ENCODE peak calls at places on chromosomes 1 and 21, in eight cellular contexts. B is smooth muscle cell of the brain vasculature, C is GM13977, U is amniotic stem cell, W is H4, N is Daoy, J is cerebellum, M is AG10803. A is an unnamed sample.

GRCh38 chr1:194024659-194025058 is 838.2 kb upstream of the B3GALT2 start:
- DNase-seq in W (peak; percentile 40), B (no peak), N (peak; percentile 19), J (peak; percentile 3), U (no peak), M (no peak), C (no peak), A (peak; percentile 92)

GRCh38 chr1:43061803-43062202 is 103.1 kb upstream of the SLC2A1 start:
- DNase-seq in N (no peak), J (no peak), C (no peak), M (no peak), W (no peak), U (no peak), B (no peak), A (no peak)

GRCh38 chr21:45364464-45365185 is 40.3 kb upstream of the COL18A1 start:
- DNase-seq in W (peak; percentile 37), C (no peak), M (peak; percentile 67), U (no peak), N (peak; percentile 86), J (no peak), B (no peak), A (no peak)

GRCh38 chr1:186609183-186609582 is 71.0 kb downstream of the PTGS2 start:
- DNase-seq in U (no peak), N (no peak), W (no peak), J (no peak), C (no peak), M (no peak), B (no peak), A (no peak)

GRCh38 chr21:15209224-15209623 is 144.4 kb upstream of the NRIP1 start:
- DNase-seq in N (no peak), C (no peak), W (no peak), U (no peak), M (no peak), B (no peak), J (no peak), A (no peak)

GRCh38 chr1:178645157-178645825 is 79.8 kb upstream of the RALGPS2 start:
- DNase-seq in J (no peak), N (no peak), B (no peak), W (no peak), C (no peak), M (no peak), U (no peak), A (no peak)

GRCh38 chr1:234610582-234611152 is 689 bp upstream of the IRF2BP2 start:
- DNase-seq in M (peak; percentile 96), J (peak; percentile 93), N (peak; percentile 97), W (peak; percentile 91), C (peak; percentile 93), U (peak; percentile 86), B (peak; percentile 83), A (peak; percentile 84)

GRCh38 chr1:17301767-17302166 is 6.2 kb upstream of the PADI4 start:
- DNase-seq in U (no peak), N (no peak), C (no peak), J (no peak), B (no peak), M (no peak), W (no peak), A (no peak)

GRCh38 chr1:206590025-206590834 is 22.0 kb downstream of the EIF2D start:
- DNase-seq in W (peak; percentile 24), N (peak; percentile 69), C (peak; percentile 69), M (peak; percentile 53), B (no peak), J (no peak), U (no peak), A (peak; percentile 98)

GRCh38 chr1:116503535-116504307 is 67.1 kb downstream of the CD58 start:
- DNase-seq in B (no peak), N (no peak), C (no peak), U (no peak), J (no peak), W (no peak), M (no peak), A (no peak)

GRCh38 chr21:44532712-44533111 is 7.3 kb downstream of the KRTAP10-1 start:
- DNase-seq in J (no peak), N (no peak), B (no peak), W (no peak), C (no peak), M (no peak), U (no peak), A (no peak)

GRCh38 chr1:64006276-64007051 is 197.0 kb upstream of the UBE2U start:
- DNase-seq in J (peak; percentile 32), N (peak; percentile 90), U (peak; percentile 23), C (no peak), W (peak; percentile 75), B (no peak), M (peak; percentile 65), A (peak; percentile 85)

GRCh38 chr21:24076179-24076578 is 1531.1 kb downstream of the MRPL39 start:
- DNase-seq in C (no peak), B (no peak), U (peak; percentile 36), W (no peak), M (no peak), J (no peak), N (no peak), A (no peak)

GRCh38 chr1:172429324-172430127 is 9.0 kb downstream of the C1orf105 start:
- DNase-seq in U (peak; percentile 60), M (peak; percentile 76), B (peak; percentile 55), J (peak; percentile 42), N (peak; percentile 63), W (peak; percentile 67), C (peak; percentile 44), A (peak; percentile 81)

GRCh38 chr1:27098447-27099153 is 56.3 kb downstream of the SLC9A1 start:
- DNase-seq in U (no peak), B (no peak), J (no peak), C (no peak), N (no peak), W (peak; percentile 39), M (peak; percentile 27), A (peak; percentile 74)

GRCh38 chr1:228887956-228888355 is 152.7 kb downstream of the RHOU start:
- DNase-seq in N (no peak), W (no peak), B (no peak), U (no peak), C (no peak), J (no peak), M (no peak), A (no peak)

GRCh38 chr1:222653178-222653827 is 35.4 kb downstream of the MIA3 start:
- DNase-seq in C (peak; percentile 16), B (no peak), W (no peak), J (no peak), U (no peak), M (no peak), N (no peak), A (no peak)

GRCh38 chr1:160429125-160429551 is 28.8 kb downstream of the VANGL2 start:
- DNase-seq in M (no peak), B (no peak), J (no peak), C (peak; percentile 25), U (no peak), N (no peak), W (no peak), A (no peak)

GRCh38 chr1:32266926-32267645 is 16.0 kb downstream of the LCK start:
- DNase-seq in U (no peak), W (no peak), C (peak; percentile 22), M (peak; percentile 66), N (peak; percentile 56), J (no peak), B (no peak), A (peak; percentile 29)

GRCh38 chr1:228013322-228014234 is 6.8 kb downstream of the WNT3A start:
- DNase-seq in U (no peak), N (no peak), C (no peak), J (no peak), B (no peak), W (no peak), M (no peak), A (peak; percentile 84)

GRCh38 chr1:231240531-231240882 is 505 bp upstream of the GNPAT start:
- DNase-seq in M (peak; percentile 8), C (no peak), W (no peak), J (peak; percentile 13), B (no peak), N (no peak), U (no peak), A (peak; percentile 19)

GRCh38 chr1:156213644-156213966 is 798 bp downstream of the PMF1 start:
- DNase-seq in C (peak; percentile 31), M (no peak), J (peak; percentile 19), B (no peak), N (no peak), U (no peak), W (no peak), A (no peak)

GRCh38 chr1:101241485-101242225 is 4.8 kb downstream of the S1PR1 start:
- DNase-seq in B (no peak), J (no peak), M (no peak), C (no peak), U (no peak), N (no peak), W (no peak), A (no peak)

GRCh38 chr1:66401244-66401643 is 132.7 kb upstream of the SGIP1 start:
- DNase-seq in B (no peak), J (no peak), W (no peak), N (no peak), M (no peak), U (no peak), C (no peak), A (no peak)

GRCh38 chr1:221032616-221033342 is 153.5 kb downstream of the HLX start:
- DNase-seq in M (no peak), W (no peak), J (no peak), C (no peak), B (no peak), N (no peak), U (no peak), A (no peak)

GRCh38 chr1:212234431-212235298 is 50.5 kb upstream of the PPP2R5A start:
- DNase-seq in M (peak; percentile 95), B (peak; percentile 81), U (peak; percentile 87), W (peak; percentile 90), J (peak; percentile 19), N (peak; percentile 91), C (peak; percentile 47), A (peak; percentile 96)

GRCh38 chr1:37394574-37395464 is 79.6 kb upstream of the ZC3H12A start:
- DNase-seq in N (peak; percentile 28), M (no peak), U (no peak), C (no peak), W (no peak), J (no peak), B (no peak), A (no peak)

GRCh38 chr1:67883069-67883468 is 49.8 kb upstream of the GNG12 start:
- DNase-seq in B (no peak), J (no peak), M (peak; percentile 57), W (no peak), N (peak; percentile 83), U (peak; percentile 49), C (no peak), A (peak; percentile 96)

GRCh38 chr1:209590405-209590804 is 6.9 kb downstream of the CAMK1G start:
- DNase-seq in C (no peak), U (no peak), N (no peak), B (no peak), W (no peak), J (no peak), M (no peak), A (no peak)

GRCh38 chr21:42830456-42831455 is 48.6 kb downstream of the WDR4 start:
- DNase-seq in N (peak; percentile 38), M (no peak), W (no peak), B (no peak), J (no peak), C (no peak), U (no peak), A (no peak)

GRCh38 chr1:201655910-201656669 is 117.2 kb downstream of the NAV1 start:
- DNase-seq in C (no peak), W (no peak), M (peak; percentile 68), B (no peak), N (no peak), U (no peak), J (no peak), A (no peak)

GRCh38 chr1:223144914-223145313 is 1.9 kb upstream of the TLR5 start:
- DNase-seq in U (no peak), N (no peak), W (no peak), B (no peak), C (no peak), M (no peak), J (no peak), A (no peak)

GRCh38 chr1:21913258-21913657 is 23.9 kb downstream of the HSPG2 start:
- DNase-seq in M (no peak), J (no peak), C (no peak), N (no peak), W (no peak), U (no peak), B (no peak), A (no peak)

GRCh38 chr1:15937706-15938168 is 38.2 kb downstream of the ZBTB17 start:
- DNase-seq in W (no peak), J (no peak), N (peak; percentile 74), B (peak; percentile 77), U (no peak), M (peak; percentile 53), C (no peak), A (peak; percentile 21)